ENCODE peak calls at places on chromosomes 6 and 20, in four cellular contexts. V is mammary epithelial cell, E is lower lobe of right lung, C is A549. L is an unnamed sample.

GRCh38 chr6:129709909-129710721 is at the start of gene ARHGAP18:
- DNase-seq in V (peak), E (peak), C (peak), L (peak)

GRCh38 chr6:89272611-89273010 is 42.5 kb downstream of the GABRR2 start:
- DNase-seq in V (no peak), E (no peak), C (no peak), L (no peak)

GRCh38 chr6:167709196-167709595 is 117.5 kb upstream of the AFDN start:
- DNase-seq in V (no peak), E (no peak), C (no peak), L (no peak)

GRCh38 chr20:45867811-45868176 is 10.4 kb downstream of the ZSWIM3 start:
- DNase-seq in V (peak), E (no peak), C (no peak), L (no peak)

GRCh38 chr6:149683256-149683860 is 34.5 kb downstream of the LATS1 start:
- DNase-seq in V (no peak), E (no peak), C (no peak), L (no peak)

GRCh38 chr20:19252670-19253120 is 40.3 kb downstream of the SLC24A3 start:
- DNase-seq in V (no peak), E (peak), C (no peak), L (no peak)

GRCh38 chr6:13026557-13026956 is 301.8 kb downstream of the TBC1D7 start:
- DNase-seq in V (no peak), E (no peak), C (no peak), L (no peak)

GRCh38 chr20:50191566-50192363 is 1.1 kb downstream of the CEBPB start:
- DNase-seq in V (peak), E (peak), C (no peak), L (peak)

GRCh38 chr20:15930324-15931305 is 642.6 kb downstream of the KIF16B start:
- DNase-seq in V (peak), E (no peak), C (peak), L (peak)

GRCh38 chr6:114739656-114740055 is 396.8 kb upstream of the HS3ST5 start:
- DNase-seq in V (no peak), E (no peak), C (no peak), L (no peak)

GRCh38 chr6:165821754-165822153 is 158.7 kb upstream of the PDE10A start:
- DNase-seq in V (no peak), E (no peak), C (no peak), L (no peak)

GRCh38 chr20:56752274-56752673 is 123.2 kb downstream of the TFAP2C start:
- DNase-seq in V (no peak), E (no peak), C (no peak), L (no peak)

GRCh38 chr20:10853176-10853575 is 179.4 kb upstream of the JAG1 start:
- DNase-seq in V (no peak), E (no peak), C (no peak), L (no peak)

GRCh38 chr20:54025166-54025835 is 45.1 kb downstream of the BCAS1 start:
- DNase-seq in V (no peak), E (no peak), C (no peak), L (no peak)

GRCh38 chr6:45854343-45854742 is 161.3 kb downstream of the CLIC5 start:
- DNase-seq in V (no peak), E (no peak), C (no peak), L (no peak)

GRCh38 chr6:52726741-52727535 is 36.3 kb downstream of the GSTA2 start:
- DNase-seq in V (peak), E (no peak), C (no peak), L (no peak)

GRCh38 chr20:12110274-12110673 is 192.6 kb downstream of the BTBD3 start:
- DNase-seq in V (no peak), E (no peak), C (no peak), L (no peak)

GRCh38 chr20:57243480-57244220 is 22.8 kb downstream of the BMP7 start:
- DNase-seq in V (peak), E (no peak), C (no peak), L (no peak)

GRCh38 chr20:24917797-24918578 is 31.1 kb upstream of the CST7 start:
- DNase-seq in V (peak), E (peak), C (peak), L (peak)

GRCh38 chr20:20497242-20497985 is 129.5 kb downstream of the INSM1 start:
- DNase-seq in V (no peak), E (no peak), C (no peak), L (no peak)

GRCh38 chr20:15862178-15862577 is 711.1 kb downstream of the KIF16B start:
- DNase-seq in V (no peak), E (no peak), C (no peak), L (no peak)

GRCh38 chr6:29553268-29554057 is 6.1 kb downstream of the UBD start:
- DNase-seq in V (peak), E (peak), C (no peak), L (peak)

GRCh38 chr6:88629838-88630462 is 333.5 kb downstream of the RNGTT start:
- DNase-seq in V (no peak), E (no peak), C (no peak), L (peak)

GRCh38 chr6:137351890-137352289 is 132.7 kb upstream of the IFNGR1 start:
- DNase-seq in V (no peak), E (no peak), C (no peak), L (no peak)

GRCh38 chr6:63640062-63640461 is 4.5 kb downstream of the PHF3 start:
- DNase-seq in V (peak), E (no peak), C (no peak), L (no peak)

GRCh38 chr6:48111575-48111974 is 578 bp upstream of the PTCHD4 start:
- DNase-seq in V (no peak), E (no peak), C (no peak), L (no peak)

GRCh38 chr6:123564363-123564762 is 72.4 kb downstream of the TRDN start:
- DNase-seq in V (no peak), E (no peak), C (no peak), L (no peak)

GRCh38 chr6:26600759-26601158 is 4.0 kb downstream of the ABT1 start:
- DNase-seq in V (no peak), E (no peak), C (no peak), L (no peak)

GRCh38 chr20:50467618-50468373 is 42.4 kb upstream of the PTPN1 start:
- DNase-seq in V (peak), E (peak), C (peak), L (peak)

GRCh38 chr6:82915666-82916065 is 150.0 kb downstream of the UBE3D start:
- DNase-seq in V (no peak), E (no peak), C (no peak), L (no peak)

GRCh38 chr20:19889011-19889953 is 127.9 kb upstream of the NAA20 start:
- DNase-seq in V (peak), E (no peak), C (no peak), L (no peak)

GRCh38 chr6:29908710-29909109 is 33.6 kb upstream of the HLA-A start:
- DNase-seq in V (no peak), E (no peak), C (no peak), L (no peak)

GRCh38 chr6:169802790-169803189 is 51.4 kb downstream of the ERMARD start:
- DNase-seq in V (no peak), E (no peak), C (no peak), L (no peak)

GRCh38 chr6:169801396-169802160 is 50.2 kb downstream of the ERMARD start:
- DNase-seq in V (no peak), E (no peak), C (no peak), L (no peak)

GRCh38 chr6:169804427-169804826 is 53.0 kb downstream of the ERMARD start:
- DNase-seq in V (no peak), E (no peak), C (no peak), L (no peak)

GRCh38 chr6:169803816-169804340 is 52.5 kb downstream of the ERMARD start:
- DNase-seq in V (no peak), E (no peak), C (no peak), L (no peak)

DNA sequence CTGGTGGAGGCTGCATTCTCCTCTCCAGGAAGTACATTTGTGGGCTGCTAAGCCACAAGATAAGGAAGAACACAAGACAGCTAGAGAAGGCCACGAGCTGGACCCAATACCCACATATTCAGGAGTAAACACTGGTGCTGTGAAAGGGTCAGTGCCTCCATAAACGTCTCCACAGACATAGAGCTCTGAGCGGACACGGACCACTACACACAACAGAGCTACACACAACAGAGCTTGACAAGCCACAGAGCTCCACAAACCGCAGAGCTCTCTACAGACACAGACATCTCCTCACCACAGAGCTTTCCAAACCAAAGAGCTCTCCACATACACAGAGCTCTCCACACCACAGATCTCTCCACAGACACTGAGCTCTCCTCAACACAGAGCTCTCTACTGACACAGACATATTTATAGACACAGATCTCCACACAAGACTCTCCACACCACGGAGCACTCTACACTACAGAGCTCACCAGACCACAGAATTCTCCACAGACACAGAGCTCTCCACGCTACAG is 51.9 kb downstream of the ERMARD start:
- DNase-seq in V (no peak), E (no peak), C (no peak), L (peak)
- H3K4me3 ChIP-seq in V (no peak), E (no peak), C (no peak), L (no peak)

DNA sequence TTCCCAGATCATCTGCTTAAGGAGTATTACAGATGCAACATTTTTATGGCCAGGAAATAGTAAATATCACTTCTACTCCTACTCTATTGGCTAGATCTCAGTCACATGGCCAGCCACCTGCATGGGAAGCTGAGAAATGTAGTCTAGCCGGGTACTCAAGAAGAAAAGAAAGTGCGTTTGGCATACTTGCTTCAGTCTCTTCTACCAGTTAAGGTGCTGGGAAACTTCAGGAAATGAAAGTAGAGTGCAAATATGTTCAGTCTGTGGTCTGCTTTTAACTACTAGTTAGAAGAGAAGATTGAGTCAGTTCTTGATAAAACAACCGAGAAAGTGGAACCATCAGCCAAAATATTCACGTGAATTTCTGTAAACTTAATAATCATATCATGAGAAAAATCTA is 129.2 kb downstream of the PDSS2 start:
- DNase-seq in V (no peak), E (peak), C (no peak), L (peak)
- H3K4me3 ChIP-seq in V (no peak), E (no peak), C (no peak), L (peak)

DNA sequence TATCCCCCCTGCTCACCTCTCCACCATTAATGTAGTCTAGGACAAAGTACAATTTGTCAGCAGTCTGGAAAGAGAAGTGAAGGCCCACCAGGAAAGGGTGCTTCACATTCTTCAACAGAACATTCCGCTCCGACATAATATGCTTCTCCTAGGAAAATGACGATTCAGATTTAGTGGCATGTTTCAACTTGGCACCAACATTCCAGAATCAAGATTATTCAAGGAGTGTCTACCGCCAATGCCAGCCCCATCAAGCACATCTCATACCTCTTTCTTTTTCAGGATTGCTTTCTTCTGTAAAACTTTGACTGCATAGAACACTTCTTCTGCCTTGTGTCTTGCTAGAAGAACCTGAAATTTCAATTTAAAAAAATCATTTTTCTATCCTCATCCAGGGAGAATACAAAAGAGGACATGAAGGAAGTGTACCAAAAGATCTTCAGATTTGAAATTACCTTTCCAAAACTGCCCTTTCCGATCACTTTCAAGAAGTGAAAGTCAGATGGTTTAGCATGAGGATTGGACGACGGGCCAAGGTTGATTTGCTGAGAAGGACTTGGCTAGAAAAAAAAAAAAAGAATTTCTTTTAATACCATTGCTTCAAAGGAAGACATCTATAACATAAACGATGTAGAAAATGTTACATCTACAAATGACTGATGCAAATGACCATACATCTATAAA is 120.7 kb upstream of the SLC2A12 start:
- DNase-seq in V (peak), E (no peak), C (no peak), L (no peak)
- H3K4me3 ChIP-seq in V (peak), E (peak), C (peak), L (peak)

DNA sequence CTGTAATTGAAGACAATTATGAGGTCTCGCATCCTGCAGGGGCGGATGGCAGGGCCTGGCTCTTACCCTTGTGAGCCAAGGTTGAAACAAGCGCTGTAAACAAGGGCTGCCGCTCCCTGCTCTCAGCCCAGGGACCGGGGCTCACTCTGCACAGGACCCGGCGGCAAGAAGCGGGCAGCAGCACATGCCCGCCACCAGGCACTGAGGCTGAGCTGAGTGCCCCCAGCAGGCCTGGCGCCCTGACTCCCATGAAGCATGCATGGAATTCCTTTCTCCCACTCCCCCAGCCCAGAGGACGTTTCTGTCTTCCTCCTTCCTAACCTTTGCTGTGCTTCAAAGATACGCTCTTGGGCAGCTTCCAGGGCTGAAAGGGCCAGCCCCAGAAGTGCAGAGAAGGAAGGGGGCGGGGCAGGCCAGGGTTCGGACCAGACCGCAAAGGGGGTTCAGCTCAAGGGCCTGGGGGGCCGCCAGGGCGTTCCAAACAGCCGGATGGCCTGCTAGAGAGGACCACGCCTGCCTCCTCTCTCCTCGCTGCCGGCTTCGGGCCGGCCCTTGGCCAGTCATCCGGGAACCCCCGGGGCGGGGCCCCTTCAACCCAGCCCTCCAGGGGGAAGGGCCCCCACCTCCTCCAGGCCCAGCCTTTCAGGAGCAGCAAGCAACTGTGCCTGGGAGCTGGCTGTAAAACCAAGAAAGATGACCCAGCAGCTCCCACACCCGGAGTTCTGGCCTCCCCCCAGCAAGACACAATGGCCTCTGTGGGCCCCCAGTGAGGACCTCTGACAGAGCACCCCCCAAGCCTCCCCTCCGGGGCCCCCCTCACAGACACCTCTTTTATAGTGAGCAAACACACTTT is 109.9 kb downstream of the NOL4L start:
- DNase-seq in V (peak), E (peak), C (peak), L (peak)
- H3K4me3 ChIP-seq in V (no peak), E (peak), C (peak), L (no peak)

GRCh38 chr6:7085911-7086310 is 21.9 kb upstream of the RREB1 start:
- DNase-seq in V (no peak), E (peak), C (no peak), L (peak)
- H3K4me3 ChIP-seq in V (no peak), E (no peak), C (no peak), L (no peak)

L was measured in GM12865.